ENCODE peak calls at places on chromosomes 4 and X, in seven cellular contexts. N is neural crest cell; Z is cardiac muscle cell; W is activated naive CD8-positive, alpha-beta T cell treated with anti-CD3 and anti-CD28 coated beads, Interleukin-2, amount 50 U/mL, for 24 hours; H is right atrium auricular region; S is smooth muscle cell of the brain vasculature; L is stimulated activated CD8-positive, alpha-beta memory T cell treated with anti-CD3 and anti-CD28 coated beads, Interleukin-2, amount 100 ng/mL, for 1 hour. J is an unnamed sample.

GRCh38 chrX:104419211-104419610 is 146.8 kb upstream of the IL1RAPL2 start:
- DNase-seq in N (no peak), W (no peak), S (no peak), H (no peak), Z (peak), L (no peak), J (no peak)

GRCh38 chr4:8347660-8348059 is 78.1 kb downstream of the HTRA3 start:
- DNase-seq in H (no peak), N (no peak), Z (no peak), L (no peak), W (no peak), S (no peak), J (no peak)

GRCh38 chrX:2417205-2417604 is 83.6 kb downstream of the DHRSX start:
- DNase-seq in N (no peak), L (no peak), W (no peak), H (no peak), S (no peak), Z (no peak), J (no peak)

GRCh38 chr4:22454216-22454838 is 61.5 kb downstream of the ADGRA3 start:
- DNase-seq in Z (no peak), W (no peak), H (no peak), N (no peak), L (no peak), S (no peak), J (no peak)

GRCh38 chrX:13607356-13607995 is 38.1 kb downstream of the EGFL6 start:
- DNase-seq in Z (no peak), W (no peak), N (no peak), H (no peak), S (no peak), L (no peak), J (no peak)

GRCh38 chr4:185794637-185795036 is 17.4 kb downstream of the SORBS2 start:
- DNase-seq in H (no peak), N (no peak), L (no peak), Z (no peak), W (no peak), S (no peak), J (no peak)

GRCh38 chr4:88791274-88791673 is 93.6 kb upstream of the NAP1L5 start:
- DNase-seq in Z (peak), L (no peak), H (no peak), S (no peak), W (no peak), N (no peak), J (no peak)

GRCh38 chr4:75530556-75531322 is 16.5 kb downstream of the THAP6 start:
- DNase-seq in W (no peak), H (no peak), S (no peak), N (no peak), L (no peak), Z (no peak), J (no peak)

GRCh38 chr4:56979674-56980073 is 978 bp downstream of the POLR2B start:
- DNase-seq in Z (peak), S (no peak), W (peak), H (no peak), L (no peak), N (peak), J (no peak)

GRCh38 chrX:141619336-141619735 is 29.8 kb downstream of the SPANXA2 start:
- DNase-seq in S (no peak), N (no peak), W (no peak), Z (no peak), H (no peak), L (no peak), J (no peak)

J was measured in GF-D8.